ENCODE peak calls at places on chromosome 12, in seven cellular contexts. F, O, X, V, D, P and A are unnamed samples.

GRCh38 chr12:59357811-59358210 is 238.0 kb upstream of the SLC16A7 start:
- DNase-seq in X (no peak), O (no peak), F (no peak), D (no peak), P (no peak), V (no peak), A (no peak)

GRCh38 chr12:110546339-110546738 is 36.8 kb downstream of the PPTC7 start:
- DNase-seq in P (no peak), O (no peak), F (no peak), V (no peak), X (no peak), D (no peak), A (no peak)

GRCh38 chr12:104456950-104457745 is 400 bp downstream of the CHST11 start:
- DNase-seq in F (no peak), X (peak; percentile 30), O (peak; percentile 70), V (peak; percentile 54), P (peak; percentile 67), D (peak; percentile 79), A (no peak)

GRCh38 chr12:46933947-46934346 is 108.2 kb upstream of the SLC38A4 start:
- DNase-seq in O (no peak), F (peak; percentile 17), P (no peak), X (no peak), D (peak; percentile 16), V (peak; percentile 57), A (no peak)

GRCh38 chr12:131120831-131121271 is 167.1 kb downstream of the ADGRD1 start:
- DNase-seq in D (no peak), F (no peak), X (no peak), P (no peak), O (no peak), V (no peak), A (no peak)

GRCh38 chr12:105192624-105193225 is 43.2 kb downstream of the APPL2 start:
- DNase-seq in F (no peak), D (no peak), X (no peak), O (no peak), V (no peak), P (no peak), A (no peak)

GRCh38 chr12:43009307-43009706 is 419.8 kb upstream of the PRICKLE1 start:
- DNase-seq in D (no peak), X (no peak), P (no peak), F (peak; percentile 16), V (no peak), O (no peak), A (no peak)

GRCh38 chr12:108980831-108981618 is 39.8 kb downstream of the SVOP start:
- DNase-seq in V (no peak), D (no peak), F (no peak), X (no peak), O (no peak), P (no peak), A (no peak)

GRCh38 chr12:30015661-30016060 is 231.9 kb upstream of the TMTC1 start:
- DNase-seq in D (no peak), V (no peak), O (no peak), X (no peak), P (no peak), F (no peak), A (no peak)

GRCh38 chr12:53750812-53751335 is 905 bp downstream of the CISTR start:
- DNase-seq in O (peak; percentile 41), V (no peak), D (peak; percentile 62), X (no peak), P (no peak), F (peak; percentile 84), A (no peak)

GRCh38 chr12:51851408-51852097 is 3.0 kb upstream of the FIGNL2 start:
- DNase-seq in F (peak; percentile 21), O (no peak), P (no peak), V (no peak), D (no peak), X (no peak), A (no peak)

GRCh38 chr12:116427200-116427932 is 131.8 kb upstream of the MAP1LC3B2 start:
- DNase-seq in X (no peak), F (peak; percentile 66), V (no peak), D (no peak), O (no peak), P (no peak), A (no peak)

GRCh38 chr12:41903014-41903702 is 241.5 kb downstream of the GXYLT1 start:
- DNase-seq in P (no peak), V (no peak), O (no peak), X (no peak), F (no peak), D (no peak), A (no peak)

GRCh38 chr12:122021193-122021821 is 377 bp upstream of the BCL7A start:
- DNase-seq in F (no peak), D (no peak), V (no peak), X (no peak), P (no peak), O (peak; percentile 39), A (no peak)

GRCh38 chr12:19710811-19711793 is 271.8 kb downstream of the AEBP2 start:
- DNase-seq in D (no peak), P (no peak), V (no peak), X (no peak), F (no peak), O (no peak), A (no peak)

GRCh38 chr12:110844551-110845395 is 2.0 kb upstream of the CCDC63 start:
- DNase-seq in X (no peak), D (no peak), P (no peak), F (no peak), O (no peak), V (no peak), A (no peak)

GRCh38 chr12:19692566-19692965 is 253.3 kb downstream of the AEBP2 start:
- DNase-seq in O (no peak), V (no peak), P (no peak), F (no peak), D (no peak), X (no peak), A (no peak)

GRCh38 chr12:102879144-102879763 is 37.8 kb downstream of the PAH start:
- DNase-seq in D (peak; percentile 65), F (peak; percentile 69), X (no peak), O (peak; percentile 11), V (peak; percentile 79), P (peak; percentile 12), A (peak; percentile 51)

GRCh38 chr12:107223816-107224215 is 130.5 kb upstream of the CRY1 start:
- DNase-seq in D (no peak), F (no peak), O (no peak), V (no peak), X (no peak), P (no peak), A (no peak)

GRCh38 chr12:121085113-121085841 is 46.2 kb upstream of the OASL start:
- DNase-seq in P (no peak), X (no peak), V (no peak), D (no peak), F (no peak), O (no peak), A (no peak)

GRCh38 chr12:64670856-64671639 is 60.8 kb downstream of the RASSF3 start:
- DNase-seq in F (no peak), D (no peak), V (peak; percentile 89), P (no peak), O (no peak), X (no peak), A (no peak)

GRCh38 chr12:117518594-117519270 is 157.3 kb upstream of the NOS1 start:
- DNase-seq in F (no peak), X (no peak), D (no peak), P (no peak), V (no peak), O (peak; percentile 78), A (no peak)

GRCh38 chr12:82687020-82687951 is 580 bp downstream of the TMTC2 start:
- DNase-seq in P (no peak), X (peak; percentile 26), F (peak; percentile 77), V (no peak), O (peak; percentile 83), D (peak; percentile 47), A (no peak)

GRCh38 chr12:713281-713875 is 39.0 kb upstream of the WNK1 start:
- DNase-seq in O (no peak), D (no peak), P (no peak), F (no peak), X (peak; percentile 54), V (no peak), A (no peak)

GRCh38 chr12:54439521-54440255 is 20.6 kb upstream of the ITGA5 start:
- DNase-seq in O (no peak), D (peak; percentile 67), V (peak; percentile 65), P (no peak), X (no peak), F (peak; percentile 79), A (no peak)

GRCh38 chr12:93594766-93595165 is 22.3 kb downstream of the SOCS2 start:
- DNase-seq in P (no peak), O (no peak), V (no peak), D (no peak), F (no peak), X (no peak), A (no peak)

GRCh38 chr12:28887591-28887990 is 261.5 kb upstream of the FAR2 start:
- DNase-seq in O (no peak), V (no peak), P (no peak), D (no peak), F (no peak), X (no peak), A (no peak)

GRCh38 chr12:26493656-26494055 is 298.3 kb downstream of the SSPN start:
- DNase-seq in P (no peak), D (no peak), X (no peak), O (no peak), F (no peak), V (no peak), A (no peak)

GRCh38 chr12:16350682-16351081 is 3.2 kb downstream of the MGST1 start:
- DNase-seq in F (no peak), D (no peak), V (peak; percentile 67), P (no peak), X (no peak), O (no peak), A (no peak)

GRCh38 chr12:86389949-86390348 is 133.8 kb upstream of the MGAT4C start:
- DNase-seq in V (no peak), X (no peak), O (no peak), P (no peak), F (no peak), D (no peak), A (no peak)

GRCh38 chr12:109735051-109735521 is 21.5 kb downstream of the FAM222A start:
- DNase-seq in D (no peak), X (no peak), V (no peak), F (no peak), P (no peak), O (peak; percentile 1), A (no peak)

GRCh38 chr12:3662516-3662915 is 90.4 kb downstream of the CRACR2A start:
- DNase-seq in D (no peak), X (no peak), V (peak; percentile 1), F (peak; percentile 65), O (no peak), P (no peak), A (no peak)

GRCh38 chr12:112973712-112974305 is 4.5 kb upstream of the OAS2 start:
- DNase-seq in D (no peak), P (no peak), X (no peak), V (no peak), F (no peak), O (no peak), A (no peak)